ENCODE peak calls at places on chromosomes 2 and 18, in six cellular contexts. One of them, this sample, is unnamed.
A peak's percentile ranks its signal among the peaks of the same experiment; 100 is the strongest.

GRCh38 chr2:190882831-190883582 is 2.4 kb downstream of the GLS start:
- DNase-seq in fibroblast of gingiva: no peak
- DNase-seq in ELR: peak; percentile 48
- DNase-seq in COR-L47: no peak
- DNase-seq in activated naive CD4-positive, alpha-beta T cell: no peak
- DNase-seq in NCI-H774: no peak
- DNase-seq in this sample: no peak

GRCh38 chr2:235909371-235909770 is 258.8 kb downstream of the GBX2 start:
- DNase-seq in fibroblast of gingiva: no peak
- DNase-seq in ELR: no peak
- DNase-seq in COR-L47: no peak
- DNase-seq in activated naive CD4-positive, alpha-beta T cell: no peak
- DNase-seq in NCI-H774: no peak
- DNase-seq in this sample: no peak

GRCh38 chr2:179596018-179596417 is 265.4 kb downstream of the ZNF385B start:
- DNase-seq in fibroblast of gingiva: peak; percentile 35
- DNase-seq in ELR: peak; percentile 70
- DNase-seq in COR-L47: no peak
- DNase-seq in activated naive CD4-positive, alpha-beta T cell: no peak
- DNase-seq in NCI-H774: no peak
- DNase-seq in this sample: peak; percentile 51

GRCh38 chr2:165113414-165113813 is 90.4 kb downstream of the SCN3A start:
- DNase-seq in fibroblast of gingiva: peak; percentile 3
- DNase-seq in ELR: peak; percentile 45
- DNase-seq in COR-L47: no peak
- DNase-seq in activated naive CD4-positive, alpha-beta T cell: no peak
- DNase-seq in NCI-H774: no peak
- DNase-seq in this sample: peak; percentile 33

GRCh38 chr2:159793265-159793664 is 4.7 kb downstream of the CD302 start:
- DNase-seq in fibroblast of gingiva: no peak
- DNase-seq in ELR: no peak
- DNase-seq in COR-L47: no peak
- DNase-seq in activated naive CD4-positive, alpha-beta T cell: no peak
- DNase-seq in NCI-H774: no peak
- DNase-seq in this sample: no peak

GRCh38 chr2:11802782-11803191 is 56.4 kb downstream of the LPIN1 start:
- DNase-seq in fibroblast of gingiva: peak; percentile 45
- DNase-seq in ELR: peak; percentile 50
- DNase-seq in COR-L47: no peak
- DNase-seq in activated naive CD4-positive, alpha-beta T cell: no peak
- DNase-seq in NCI-H774: no peak
- DNase-seq in this sample: peak; percentile 28

GRCh38 chr2:105744909-105745853 is at the start of gene NCK2:
- DNase-seq in fibroblast of gingiva: peak; percentile 18
- DNase-seq in ELR: peak; percentile 57
- DNase-seq in COR-L47: peak; percentile 32
- DNase-seq in activated naive CD4-positive, alpha-beta T cell: peak; percentile 17
- DNase-seq in NCI-H774: no peak
- DNase-seq in this sample: no peak

GRCh38 chr2:8303322-8303832 is 378.5 kb upstream of the ID2 start:
- DNase-seq in fibroblast of gingiva: no peak
- DNase-seq in ELR: no peak
- DNase-seq in COR-L47: no peak
- DNase-seq in activated naive CD4-positive, alpha-beta T cell: no peak
- DNase-seq in NCI-H774: no peak
- DNase-seq in this sample: no peak

GRCh38 chr18:79318142-79318673 is 77.5 kb upstream of the NFATC1 start:
- DNase-seq in fibroblast of gingiva: no peak
- DNase-seq in ELR: no peak
- DNase-seq in COR-L47: no peak
- DNase-seq in activated naive CD4-positive, alpha-beta T cell: no peak
- DNase-seq in NCI-H774: no peak
- DNase-seq in this sample: no peak

GRCh38 chr2:176283268-176283667 is 14.0 kb downstream of the MTX2 start:
- DNase-seq in fibroblast of gingiva: no peak
- DNase-seq in ELR: peak; percentile 79
- DNase-seq in COR-L47: no peak
- DNase-seq in activated naive CD4-positive, alpha-beta T cell: no peak
- DNase-seq in NCI-H774: no peak
- DNase-seq in this sample: no peak

GRCh38 chr2:28419003-28419704 is 26.5 kb downstream of the FOSL2 start:
- DNase-seq in fibroblast of gingiva: no peak
- DNase-seq in ELR: peak; percentile 31
- DNase-seq in COR-L47: no peak
- DNase-seq in activated naive CD4-positive, alpha-beta T cell: no peak
- DNase-seq in NCI-H774: no peak
- DNase-seq in this sample: no peak

GRCh38 chr18:74390900-74391299 is 66.2 kb downstream of the DIPK1C start:
- DNase-seq in fibroblast of gingiva: no peak
- DNase-seq in ELR: no peak
- DNase-seq in COR-L47: no peak
- DNase-seq in activated naive CD4-positive, alpha-beta T cell: no peak
- DNase-seq in NCI-H774: no peak
- DNase-seq in this sample: no peak

GRCh38 chr2:221999702-222000101 is 299.1 kb downstream of the PAX3 start:
- DNase-seq in fibroblast of gingiva: no peak
- DNase-seq in ELR: peak; percentile 91
- DNase-seq in COR-L47: no peak
- DNase-seq in activated naive CD4-positive, alpha-beta T cell: no peak
- DNase-seq in NCI-H774: no peak
- DNase-seq in this sample: peak; percentile 65

GRCh38 chr2:79670198-79670597 is 157.3 kb downstream of the CTNNA2 start:
- DNase-seq in fibroblast of gingiva: no peak
- DNase-seq in ELR: no peak
- DNase-seq in COR-L47: no peak
- DNase-seq in activated naive CD4-positive, alpha-beta T cell: no peak
- DNase-seq in NCI-H774: no peak
- DNase-seq in this sample: peak; percentile 9

GRCh38 chr18:58156516-58156915 is 112.5 kb downstream of the NEDD4L start:
- DNase-seq in fibroblast of gingiva: no peak
- DNase-seq in ELR: no peak
- DNase-seq in COR-L47: no peak
- DNase-seq in activated naive CD4-positive, alpha-beta T cell: no peak
- DNase-seq in NCI-H774: no peak
- DNase-seq in this sample: no peak

GRCh38 chr2:107801498-107801897 is 25.2 kb upstream of the RGPD4 start:
- DNase-seq in fibroblast of gingiva: no peak
- DNase-seq in ELR: no peak
- DNase-seq in COR-L47: peak; percentile 72
- DNase-seq in activated naive CD4-positive, alpha-beta T cell: no peak
- DNase-seq in NCI-H774: peak; percentile 30
- DNase-seq in this sample: peak; percentile 29

GRCh38 chr18:1090758-1091157 is 186.1 kb downstream of the ADCYAP1 start:
- DNase-seq in fibroblast of gingiva: no peak
- DNase-seq in ELR: no peak
- DNase-seq in COR-L47: peak; percentile 71
- DNase-seq in activated naive CD4-positive, alpha-beta T cell: no peak
- DNase-seq in NCI-H774: no peak
- DNase-seq in this sample: no peak

GRCh38 chr2:212465456-212465855 is 73.1 kb downstream of the ERBB4 start:
- DNase-seq in fibroblast of gingiva: no peak
- DNase-seq in ELR: no peak
- DNase-seq in COR-L47: no peak
- DNase-seq in activated naive CD4-positive, alpha-beta T cell: no peak
- DNase-seq in NCI-H774: no peak
- DNase-seq in this sample: no peak

GRCh38 chr2:218855305-218856167 is 4.1 kb upstream of the WNT6 start:
- DNase-seq in fibroblast of gingiva: no peak
- DNase-seq in ELR: no peak
- DNase-seq in COR-L47: no peak
- DNase-seq in activated naive CD4-positive, alpha-beta T cell: no peak
- DNase-seq in NCI-H774: no peak
- DNase-seq in this sample: no peak

GRCh38 chr18:48191494-48191893 is 217.7 kb downstream of the ZBTB7C start:
- DNase-seq in fibroblast of gingiva: no peak
- DNase-seq in ELR: no peak
- DNase-seq in COR-L47: peak; percentile 14
- DNase-seq in activated naive CD4-positive, alpha-beta T cell: no peak
- DNase-seq in NCI-H774: no peak
- DNase-seq in this sample: peak; percentile 2

GRCh38 chr2:234670052-234670451 is 173.2 kb upstream of the ARL4C start:
- DNase-seq in fibroblast of gingiva: peak; percentile 33
- DNase-seq in ELR: peak; percentile 94
- DNase-seq in COR-L47: no peak
- DNase-seq in activated naive CD4-positive, alpha-beta T cell: no peak
- DNase-seq in NCI-H774: no peak
- DNase-seq in this sample: peak; percentile 39

GRCh38 chr2:145379934-145380333 is 860.0 kb upstream of the ZEB2 start:
- DNase-seq in fibroblast of gingiva: no peak
- DNase-seq in ELR: no peak
- DNase-seq in COR-L47: no peak
- DNase-seq in activated naive CD4-positive, alpha-beta T cell: no peak
- DNase-seq in NCI-H774: no peak
- DNase-seq in this sample: peak; percentile 46

GRCh38 chr2:28357055-28357454 is 35.6 kb upstream of the FOSL2 start:
- DNase-seq in fibroblast of gingiva: no peak
- DNase-seq in ELR: peak; percentile 20
- DNase-seq in COR-L47: no peak
- DNase-seq in activated naive CD4-positive, alpha-beta T cell: no peak
- DNase-seq in NCI-H774: no peak
- DNase-seq in this sample: no peak

This sample was measured in LHCN-M2.